ENCODE peak calls at places on chromosomes 6 and 20, in ten cellular contexts. T is brain microvascular endothelial cell, C is RWPE1, E is psoas muscle, P is AG04450, F is fibroblast of lung, N is substantia nigra, Z is caudate nucleus, Q is neural progenitor cell, A is trophoblast cell. X is an unnamed sample.

GRCh38 chr20:8060977-8061376 is 41.4 kb upstream of the TMX4 start:
- DNase-seq in N (no peak), E (no peak), A (no peak), C (no peak), T (no peak), Q (no peak), P (no peak), F (no peak), Z (no peak), X (no peak)

GRCh38 chr6:33860706-33861474 is 57.1 kb upstream of the MLN start:
- DNase-seq in T (no peak), A (no peak), Q (no peak), E (peak), Z (no peak), N (no peak), P (no peak), C (no peak), F (no peak), X (peak)

GRCh38 chr20:31605902-31606677 is 1.0 kb downstream of the ID1 start:
- DNase-seq in Q (peak), A (no peak), C (peak), Z (no peak), N (no peak), E (peak), T (no peak), P (no peak), F (peak), X (peak)

GRCh38 chr6:80464901-80465300 is 358.4 kb downstream of the BCKDHB start:
- DNase-seq in C (no peak), T (no peak), Q (no peak), Z (no peak), P (no peak), E (no peak), N (no peak), F (no peak), A (no peak), X (no peak)

GRCh38 chr20:60137657-60138245 is 179.5 kb downstream of the CDH26 start:
- DNase-seq in A (peak), N (no peak), P (no peak), T (peak), Z (no peak), F (peak), E (no peak), C (peak), Q (peak), X (peak)

GRCh38 chr6:34055223-34055933 is 90.5 kb downstream of the GRM4 start:
- DNase-seq in Q (peak), E (peak), T (peak), F (peak), A (peak), N (peak), Z (no peak), C (peak), P (peak), X (peak)

GRCh38 chr20:21214431-21214830 is 88.5 kb downstream of the KIZ start:
- DNase-seq in C (no peak), T (no peak), A (no peak), N (no peak), P (no peak), Q (peak), F (no peak), E (no peak), Z (no peak), X (no peak)

GRCh38 chr20:62069741-62070216 is 4.1 kb upstream of the TAF4 start:
- DNase-seq in P (no peak), T (peak), C (peak), Z (no peak), Q (no peak), N (no peak), A (no peak), F (peak), E (no peak), X (peak)

GRCh38 chr6:39086294-39086693 is 28.7 kb downstream of the SAYSD1 start:
- DNase-seq in E (no peak), P (no peak), T (no peak), Z (no peak), F (no peak), Q (no peak), A (no peak), C (no peak), N (no peak), X (peak)

GRCh38 chr6:138545621-138545980 is 46.3 kb upstream of the NHSL1 start:
- DNase-seq in T (peak), Z (no peak), Q (peak), F (peak), E (peak), N (no peak), A (no peak), C (no peak), P (no peak), X (no peak)

GRCh38 chr20:5977975-5978374 is 27.5 kb downstream of the MCM8 start:
- DNase-seq in E (no peak), Q (no peak), A (no peak), Z (no peak), T (no peak), N (no peak), P (no peak), C (no peak), F (no peak), X (no peak)

GRCh38 chr6:5865492-5866031 is 141.2 kb downstream of the NRN1 start:
- DNase-seq in N (no peak), Q (no peak), E (no peak), P (no peak), Z (no peak), A (no peak), T (no peak), C (no peak), F (no peak), X (no peak)

GRCh38 chr20:24720957-24721356 is 228.1 kb upstream of the CST7 start:
- DNase-seq in E (no peak), T (no peak), P (no peak), N (no peak), A (no peak), F (no peak), Q (no peak), C (no peak), Z (no peak), X (no peak)

GRCh38 chr20:45254867-45255266 is 503 bp upstream of the SLPI start:
- DNase-seq in F (peak), A (peak), Z (no peak), P (no peak), Q (peak), C (peak), T (no peak), N (no peak), E (no peak), X (peak)

GRCh38 chr6:15922510-15923307 is 206.2 kb upstream of the MYLIP start:
- DNase-seq in F (no peak), Z (no peak), C (no peak), E (no peak), Q (no peak), T (peak), N (no peak), P (no peak), A (peak), X (no peak)

GRCh38 chr20:373171-373890 is 7.2 kb upstream of the TRIB3 start:
- DNase-seq in A (peak), N (no peak), Q (no peak), P (no peak), Z (no peak), F (peak), C (peak), E (no peak), T (peak), X (peak)
- H3K27ac ChIP-seq in A (peak), N (no peak), Q (no peak), P (peak), Z (no peak), F (peak), C (peak), E (no peak), T (peak), X (peak)

GRCh38 chr6:165831812-165832470 is 168.9 kb upstream of the PDE10A start:
- DNase-seq in Q (no peak), C (no peak), N (no peak), A (no peak), F (no peak), Z (no peak), E (no peak), T (no peak), P (no peak), X (no peak)
- H3K27ac ChIP-seq in Q (no peak), C (no peak), N (no peak), A (no peak), F (no peak), Z (no peak), E (no peak), T (no peak), P (no peak), X (no peak)

GRCh38 chr20:49712118-49712517 is 1.6 kb downstream of the B4GALT5 start:
- DNase-seq in T (no peak), A (no peak), P (no peak), F (no peak), Z (no peak), N (no peak), C (no peak), Q (peak), E (no peak), X (no peak)

GRCh38 chr20:49713779-49714712 is at the start of gene B4GALT5:
- DNase-seq in P (peak), E (peak), C (peak), N (peak), T (peak), Z (peak), F (peak), A (peak), Q (peak), X (peak)

GRCh38 chr20:49717693-49718092 is 4.0 kb upstream of the B4GALT5 start:
- DNase-seq in Q (no peak), T (no peak), P (no peak), N (no peak), Z (no peak), A (peak), C (no peak), E (peak), F (no peak), X (no peak)

GRCh38 chr20:49712918-49713778 is 530 bp downstream of the B4GALT5 start:
- DNase-seq in F (no peak), A (no peak), E (peak), C (peak), Q (peak), Z (peak), P (no peak), N (peak), T (no peak), X (peak)

DNA sequence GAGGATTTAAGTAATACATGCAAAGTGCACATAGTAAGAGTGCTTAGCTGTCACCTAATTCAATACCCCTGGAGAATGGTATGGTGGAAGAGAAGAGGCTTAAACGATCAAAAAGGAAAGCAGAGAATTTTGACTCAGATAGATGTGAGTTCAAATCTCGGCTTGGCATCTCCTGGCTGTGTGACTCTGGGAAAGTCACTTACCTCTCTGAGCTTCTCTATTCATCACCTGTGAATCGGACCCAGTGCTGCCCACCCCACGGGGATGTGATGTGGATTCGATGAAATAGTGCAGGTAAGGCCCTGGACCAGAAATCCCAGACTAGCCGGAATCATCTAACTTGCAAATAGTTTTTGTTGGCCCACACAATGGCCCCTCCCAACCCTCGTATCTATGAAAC is 1.8 kb upstream of the B4GALT5 start:
- DNase-seq in Z (no peak), P (no peak), F (no peak), Q (no peak), A (no peak), E (no peak), N (no peak), C (no peak), T (no peak), X (no peak)
- H3K27ac ChIP-seq in Z (no peak), P (no peak), F (no peak), Q (no peak), A (no peak), E (peak), N (no peak), C (no peak), T (no peak), X (no peak)

GRCh38 chr6:22296067-22296466 is 769 bp downstream of the PRL start:
- DNase-seq in C (no peak), E (no peak), Z (no peak), F (no peak), Q (no peak), A (no peak), T (no peak), N (no peak), P (no peak), X (no peak)

GRCh38 chr6:22295145-22295544 is 1.7 kb downstream of the PRL start:
- DNase-seq in N (no peak), E (no peak), A (no peak), Q (no peak), P (no peak), F (no peak), Z (no peak), T (no peak), C (no peak), X (no peak)

GRCh38 chr6:22296936-22297335 is at the start of gene PRL:
- DNase-seq in F (no peak), P (no peak), N (no peak), T (no peak), E (no peak), Z (no peak), C (no peak), A (no peak), Q (no peak), X (no peak)

GRCh38 chr6:22300287-22300998 is 3.6 kb upstream of the PRL start:
- DNase-seq in Z (no peak), P (no peak), T (no peak), N (no peak), E (no peak), A (no peak), C (no peak), F (peak), Q (no peak), X (no peak)

DNA sequence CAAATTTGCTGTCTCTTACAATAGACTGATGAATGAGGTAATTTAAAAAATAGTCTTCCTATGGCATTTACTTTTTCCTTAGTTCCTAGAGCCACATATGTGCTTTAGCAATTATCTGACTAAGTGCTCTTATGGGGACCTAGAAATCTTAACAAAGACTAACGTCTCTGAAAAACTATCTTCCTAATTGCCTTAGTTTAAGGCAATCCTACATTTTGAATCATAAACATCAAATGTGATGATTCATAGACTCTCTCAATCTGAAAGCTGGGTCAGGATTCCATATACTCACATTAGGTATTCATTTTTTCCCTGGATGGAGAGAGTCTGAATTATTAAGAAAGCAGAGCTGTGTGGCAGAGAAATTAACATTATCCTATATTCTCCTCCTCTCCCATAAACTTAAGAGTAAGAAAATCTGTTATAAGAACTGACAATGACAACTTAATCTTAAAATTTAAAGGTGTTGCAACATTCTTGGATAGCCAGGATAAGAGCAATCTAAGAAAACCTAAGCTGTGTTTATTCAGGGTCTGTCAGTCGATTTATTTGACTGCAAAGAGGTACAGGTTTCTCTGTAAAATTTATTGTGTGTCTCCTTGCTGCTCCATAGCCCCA is 1.7 kb upstream of the PRL start:
- DNase-seq in P (no peak), C (no peak), F (no peak), N (no peak), E (no peak), Z (no peak), T (no peak), Q (no peak), A (no peak), X (no peak)
- H3K27ac ChIP-seq in P (no peak), C (no peak), F (no peak), N (no peak), E (no peak), Z (no peak), T (no peak), Q (no peak), A (no peak), X (no peak)

DNA sequence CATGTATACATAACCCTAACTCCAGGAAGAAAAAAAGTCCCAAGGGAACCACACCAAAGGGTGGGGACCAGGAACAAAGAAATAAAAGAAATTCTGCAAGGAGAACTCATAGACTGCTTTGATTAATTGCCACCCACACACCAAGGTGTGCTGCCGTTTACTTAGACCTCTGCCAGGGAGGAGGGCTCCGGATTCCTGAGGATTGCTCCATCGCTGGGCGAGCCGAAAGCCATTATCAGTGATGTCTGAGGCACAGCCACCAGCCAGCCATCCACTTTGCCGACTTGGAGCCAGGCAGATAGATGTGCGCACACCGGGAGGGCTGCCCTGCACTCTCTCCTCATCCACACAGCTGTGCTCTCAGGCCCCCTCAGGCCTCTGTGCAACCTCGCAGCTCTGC is 272.7 kb upstream of the FOXQ1 start:
- DNase-seq in N (no peak), P (no peak), E (no peak), Z (no peak), A (no peak), T (no peak), Q (no peak), C (peak), F (no peak), X (no peak)
- H3K27ac ChIP-seq in N (no peak), P (no peak), E (no peak), Z (no peak), A (no peak), T (no peak), Q (no peak), C (no peak), F (no peak), X (no peak)